ENCODE peak calls at places on chromosomes 12 and 14, in ten cellular contexts. A is GM20000, Q is nephron progenitor cell, E is glutamatergic neuron, Z is PC-3, H is AG09309, S is AG10803, F is sigmoid colon, L is WERI-Rb-1, D is fibroblast of the aortic adventitia. R is an unnamed sample.
A peak's percentile ranks its signal among the peaks of the same experiment; 100 is the strongest.

GRCh38 chr14:96797943-96798349 is 764 bp downstream of the VRK1 start:
- DNase-seq in A (peak; percentile 41), Q (no peak), E (peak; percentile 65), Z (no peak), H (no peak), S (no peak), F (no peak), L (peak; percentile 33), D (no peak), R (peak; percentile 43)

GRCh38 chr12:20183563-20183962 is 184.8 kb upstream of the PDE3A start:
- DNase-seq in A (no peak), Q (no peak), E (no peak), Z (no peak), H (no peak), S (no peak), F (no peak), L (no peak), D (peak; percentile 51), R (no peak)

GRCh38 chr12:72546106-72546505 is 273.9 kb downstream of the TRHDE start:
- DNase-seq in A (no peak), Q (no peak), E (no peak), Z (no peak), H (no peak), S (peak; percentile 2), F (no peak), L (no peak), D (no peak), R (no peak)

GRCh38 chr12:111673503-111673902 is 12.3 kb downstream of the BRAP start:
- DNase-seq in A (no peak), Q (no peak), E (no peak), Z (peak; percentile 55), H (no peak), S (peak; percentile 31), F (no peak), L (no peak), D (peak; percentile 58), R (peak; percentile 41)

GRCh38 chr14:57957441-57957840 is 91.5 kb upstream of the SLC35F4 start:
- DNase-seq in A (no peak), Q (no peak), E (no peak), Z (no peak), H (no peak), S (no peak), F (no peak), L (no peak), D (no peak), R (no peak)

GRCh38 chr12:77685112-77685511 is 145.6 kb upstream of the NAV3 start:
- DNase-seq in A (peak; percentile 25), Q (peak; percentile 61), E (peak; percentile 65), Z (peak; percentile 80), H (peak; percentile 58), S (peak; percentile 84), F (no peak), L (peak; percentile 77), D (peak; percentile 88), R (peak; percentile 3)

GRCh38 chr12:69284131-69284530 is 44.8 kb downstream of the CPSF6 start:
- DNase-seq in A (peak; percentile 15), Q (peak; percentile 51), E (peak; percentile 48), Z (peak; percentile 81), H (no peak), S (peak; percentile 68), F (peak; percentile 88), L (peak; percentile 56), D (peak; percentile 67), R (peak; percentile 18)

GRCh38 chr14:62076825-62077660 is 314.8 kb downstream of the SNAPC1 start:
- DNase-seq in A (no peak), Q (no peak), E (no peak), Z (no peak), H (no peak), S (no peak), F (no peak), L (peak; percentile 86), D (no peak), R (no peak)

GRCh38 chr12:25071366-25071765 is 122.5 kb upstream of the BCAT1 start:
- DNase-seq in A (no peak), Q (no peak), E (no peak), Z (no peak), H (no peak), S (no peak), F (no peak), L (no peak), D (no peak), R (no peak)

GRCh38 chr14:69285661-69286255 is 25.8 kb downstream of the GALNT16 start:
- DNase-seq in A (no peak), Q (no peak), E (no peak), Z (no peak), H (no peak), S (no peak), F (no peak), L (no peak), D (no peak), R (no peak)

GRCh38 chr14:93268406-93268805 is 61.4 kb downstream of the UBR7 start:
- DNase-seq in A (no peak), Q (no peak), E (no peak), Z (no peak), H (no peak), S (no peak), F (no peak), L (no peak), D (no peak), R (no peak)

GRCh38 chr14:93267149-93267711 is 60.2 kb downstream of the UBR7 start:
- DNase-seq in A (no peak), Q (no peak), E (no peak), Z (no peak), H (no peak), S (no peak), F (no peak), L (peak; percentile 14), D (no peak), R (no peak)

GRCh38 chr14:93271111-93271510 is 61.7 kb downstream of the BTBD7 start:
- DNase-seq in A (no peak), Q (no peak), E (no peak), Z (no peak), H (no peak), S (no peak), F (no peak), L (no peak), D (no peak), R (no peak)

GRCh38 chr14:93266127-93266526 is 59.1 kb downstream of the UBR7 start:
- DNase-seq in A (no peak), Q (no peak), E (no peak), Z (no peak), H (no peak), S (no peak), F (no peak), L (no peak), D (no peak), R (no peak)

DNA sequence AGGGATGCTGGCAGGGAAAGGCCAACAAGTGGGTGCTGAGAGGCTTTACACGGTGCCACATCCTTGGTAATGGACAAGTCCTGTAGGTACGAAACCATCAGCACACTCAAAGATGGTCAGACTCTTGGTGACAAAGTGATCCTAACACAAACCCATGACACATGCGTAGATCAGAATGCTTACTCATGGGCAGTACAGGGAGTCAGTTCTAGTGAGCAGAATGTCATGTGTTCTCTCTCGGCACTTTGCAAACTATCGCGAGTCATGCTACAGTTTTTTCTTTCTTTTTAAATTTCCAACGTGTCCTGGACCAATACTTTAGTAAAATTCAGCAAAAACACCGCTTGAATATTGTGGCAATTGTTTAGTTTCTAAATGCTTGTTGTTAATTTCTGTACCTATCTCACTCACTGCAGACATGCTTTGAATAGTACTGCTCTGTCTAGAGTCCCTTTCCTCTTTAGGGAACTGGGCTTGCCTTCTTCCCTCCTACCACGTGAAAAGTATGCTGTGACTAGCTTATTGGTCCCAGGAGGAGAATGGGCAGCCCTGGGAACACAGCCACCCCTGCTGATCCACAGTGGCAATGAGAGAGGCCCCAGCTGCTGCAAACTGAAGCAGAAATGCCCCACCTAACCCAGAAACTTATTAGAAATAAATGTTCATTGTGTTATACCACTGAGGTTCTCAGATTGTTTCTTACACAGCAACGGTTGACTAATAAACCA is 62.4 kb downstream of the UBR7 start:
- DNase-seq in A (no peak), Q (no peak), E (no peak), Z (peak; percentile 72), H (no peak), S (peak; percentile 57), F (no peak), L (no peak), D (peak; percentile 58), R (no peak)
- TF ChIP-seq CTCF in A (no peak), Q (no peak), E (no peak), Z (no peak), H (no peak), S (no peak), F (no peak), L (no peak), D (no peak), R (no peak)

DNA sequence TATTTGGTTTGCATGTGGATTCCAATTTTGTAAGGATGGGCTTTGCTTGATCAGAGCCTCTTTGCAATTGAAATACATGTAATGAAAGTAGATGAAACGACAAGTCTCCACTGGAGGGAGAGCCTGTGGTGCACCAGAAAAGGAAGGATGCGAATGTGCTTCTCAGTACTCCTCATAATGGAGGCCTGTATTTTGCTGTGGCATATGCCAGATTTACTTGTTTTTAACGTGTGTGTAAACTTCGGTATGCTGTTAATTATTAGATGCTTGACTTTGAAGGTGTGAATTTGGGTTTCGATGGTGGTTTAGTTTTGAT is 2.8 kb downstream of the DYRK2 start:
- DNase-seq in A (peak; percentile 59), Q (no peak), E (no peak), Z (peak; percentile 49), H (no peak), S (peak; percentile 60), F (no peak), L (no peak), D (peak; percentile 71), R (peak; percentile 42)
- TF ChIP-seq CTCF in A (no peak), Q (no peak), E (no peak), Z (peak; percentile 50), H (peak; percentile 46), S (peak; percentile 61), F (no peak), L (no peak), D (peak; percentile 56), R (no peak)

DNA sequence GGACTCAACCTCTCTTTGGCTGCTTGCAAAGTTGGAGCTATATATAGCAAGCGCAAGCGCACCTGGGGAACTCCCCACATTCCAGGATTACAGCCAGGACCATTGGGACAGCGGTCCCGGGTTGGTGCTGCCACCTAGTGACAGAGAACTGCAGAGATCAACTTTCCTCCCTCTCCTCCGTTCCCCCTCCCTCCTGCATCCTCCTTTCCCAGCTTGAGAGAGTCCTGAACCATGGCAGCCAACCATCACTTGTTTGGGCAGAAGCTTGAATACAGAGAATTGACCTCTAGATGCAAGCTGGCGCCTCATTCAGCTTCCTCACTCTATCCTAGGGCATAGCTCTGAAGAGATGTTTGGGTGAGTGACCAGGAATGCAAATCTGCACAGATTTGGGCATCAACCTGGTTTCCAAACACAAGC is 17.4 kb upstream of the FLVCR2 start:
- DNase-seq in A (peak; percentile 61), Q (peak; percentile 86), E (peak; percentile 79), Z (peak; percentile 93), H (peak; percentile 21), S (peak; percentile 62), F (peak; percentile 73), L (peak; percentile 75), D (peak; percentile 79), R (peak; percentile 60)
- TF ChIP-seq CTCF in A (peak; percentile 71), Q (peak; percentile 72), E (peak; percentile 75), Z (peak; percentile 89), H (peak; percentile 92), S (peak; percentile 90), F (peak; percentile 29), L (peak; percentile 95), D (peak; percentile 88), R (peak; percentile 69)

DNA sequence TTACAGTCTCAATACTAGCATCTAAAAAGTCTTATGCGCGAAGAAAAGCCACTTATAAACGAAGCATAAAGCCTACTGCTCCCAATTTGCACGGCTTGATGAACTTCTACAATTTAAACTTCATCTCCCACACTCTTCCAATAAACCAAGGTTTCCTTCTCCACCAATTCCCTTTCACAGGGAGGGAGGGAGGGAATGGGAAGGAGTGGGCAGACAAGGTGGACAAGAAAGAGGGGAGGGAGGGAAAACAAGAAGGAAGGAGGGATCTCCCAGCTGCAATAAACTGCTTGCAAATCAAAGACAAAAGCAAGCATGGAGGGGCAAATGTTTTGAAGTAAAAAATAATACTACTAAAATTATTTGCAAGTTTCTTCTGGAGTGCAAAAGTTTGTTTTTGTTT is 64.5 kb downstream of the MED13L start:
- DNase-seq in A (no peak), Q (no peak), E (no peak), Z (no peak), H (no peak), S (no peak), F (no peak), L (no peak), D (no peak), R (no peak)
- TF ChIP-seq CTCF in A (no peak), Q (no peak), E (no peak), Z (no peak), H (no peak), S (no peak), F (no peak), L (no peak), D (no peak), R (no peak)